ENCODE peak calls at places on chromosomes 5 and 9, in nine cellular contexts. I is astrocyte, W is GM23338, V is PC-3, G is GM23248, Q is IMR-90, U is A549, L is SK-N-SH, H is trophoblast cell. P is an unnamed sample.

GRCh38 chr9:5773324-5773999 is 59.5 kb downstream of the ERMP1 start:
- DNase-seq in I (peak), W (peak), V (no peak), G (no peak), Q (no peak), U (no peak), L (no peak), H (no peak), P (no peak)

GRCh38 chr5:118459490-118459889 is 528.9 kb downstream of the DTWD2 start:
- DNase-seq in I (no peak), W (no peak), V (no peak), G (no peak), Q (no peak), U (no peak), L (no peak), H (no peak), P (no peak)

GRCh38 chr9:124788542-124789217 is 11.7 kb downstream of the OLFML2A start:
- DNase-seq in I (no peak), W (no peak), V (no peak), G (no peak), Q (no peak), U (no peak), L (no peak), H (no peak), P (no peak)

GRCh38 chr9:94140791-94141790 is 56.8 kb downstream of the PTPDC1 start:
- DNase-seq in I (peak), W (no peak), V (peak), G (no peak), Q (no peak), U (no peak), L (no peak), H (peak), P (no peak)

GRCh38 chr9:22813520-22813919 is 366.9 kb downstream of the DMRTA1 start:
- DNase-seq in I (peak), W (peak), V (no peak), G (peak), Q (peak), U (peak), L (peak), H (no peak), P (peak)

GRCh38 chr5:82354543-82354942 is 76.4 kb upstream of the RPS23 start:
- DNase-seq in I (no peak), W (no peak), V (no peak), G (no peak), Q (no peak), U (no peak), L (no peak), H (no peak), P (no peak)

GRCh38 chr5:89128097-89128496 is 245.1 kb upstream of the MEF2C start:
- DNase-seq in I (no peak), W (peak), V (peak), G (peak), Q (peak), U (no peak), L (no peak), H (no peak), P (no peak)

GRCh38 chr9:69937358-69937757 is 106.3 kb upstream of the MAMDC2 start:
- DNase-seq in I (no peak), W (no peak), V (peak), G (peak), Q (peak), U (peak), L (no peak), H (no peak), P (no peak)

GRCh38 chr5:35672995-35673394 is 55.3 kb downstream of the SPEF2 start:
- DNase-seq in I (no peak), W (peak), V (no peak), G (no peak), Q (no peak), U (no peak), L (no peak), H (no peak), P (peak)

GRCh38 chr9:26870292-26870691 is 22.3 kb downstream of the CAAP1 start:
- DNase-seq in I (peak), W (no peak), V (peak), G (peak), Q (peak), U (peak), L (no peak), H (no peak), P (no peak)

GRCh38 chr5:27020965-27021364 is 17.4 kb downstream of the CDH9 start:
- DNase-seq in I (peak), W (no peak), V (peak), G (peak), Q (peak), U (peak), L (no peak), H (no peak), P (no peak)

GRCh38 chr5:37208883-37209808 is 40.0 kb downstream of the CPLANE1 start:
- DNase-seq in I (peak), W (peak), V (no peak), G (peak), Q (peak), U (no peak), L (no peak), H (no peak), P (no peak)

GRCh38 chr5:111735829-111736228 is 21.2 kb downstream of the NREP start:
- DNase-seq in I (peak), W (peak), V (peak), G (peak), Q (peak), U (peak), L (no peak), H (peak), P (no peak)

GRCh38 chr5:137836301-137836700 is 31.4 kb upstream of the MYOT start:
- DNase-seq in I (no peak), W (no peak), V (no peak), G (no peak), Q (no peak), U (no peak), L (no peak), H (no peak), P (no peak)

GRCh38 chr9:31608881-31609280 is 775.6 kb upstream of the ACO1 start:
- DNase-seq in I (no peak), W (no peak), V (peak), G (no peak), Q (no peak), U (no peak), L (no peak), H (no peak), P (no peak)

GRCh38 chr5:26024774-26025173 is 1013.6 kb downstream of the CDH9 start:
- DNase-seq in I (no peak), W (peak), V (peak), G (no peak), Q (no peak), U (peak), L (peak), H (no peak), P (no peak)

GRCh38 chr9:6884101-6884500 is 126.3 kb downstream of the KDM4C start:
- DNase-seq in I (no peak), W (no peak), V (no peak), G (no peak), Q (no peak), U (no peak), L (no peak), H (no peak), P (no peak)

GRCh38 chr9:7130421-7130820 is 372.6 kb downstream of the KDM4C start:
- DNase-seq in I (no peak), W (no peak), V (no peak), G (no peak), Q (no peak), U (no peak), L (peak), H (no peak), P (no peak)

GRCh38 chr5:61386062-61386800 is 54.2 kb downstream of the ZSWIM6 start:
- DNase-seq in I (no peak), W (no peak), V (no peak), G (no peak), Q (no peak), U (no peak), L (no peak), H (no peak), P (no peak)

GRCh38 chr9:90848866-90849265 is 47.2 kb downstream of the SYK start:
- DNase-seq in I (no peak), W (no peak), V (no peak), G (no peak), Q (no peak), U (no peak), L (no peak), H (no peak), P (no peak)

GRCh38 chr9:109114670-109115069 is 5.1 kb downstream of the TMEM245 start:
- DNase-seq in I (peak), W (no peak), V (peak), G (peak), Q (peak), U (no peak), L (no peak), H (no peak), P (no peak)

GRCh38 chr9:123473226-123473625 is 117.2 kb downstream of the CRB2 start:
- DNase-seq in I (no peak), W (no peak), V (no peak), G (no peak), Q (no peak), U (no peak), L (peak), H (no peak), P (no peak)

GRCh38 chr5:56350595-56351170 is 117.6 kb upstream of the ANKRD55 start:
- DNase-seq in I (peak), W (no peak), V (peak), G (peak), Q (peak), U (peak), L (no peak), H (peak), P (no peak)

GRCh38 chr5:126527892-126528291 is 67.1 kb downstream of the ALDH7A1 start:
- DNase-seq in I (peak), W (no peak), V (peak), G (peak), Q (peak), U (no peak), L (no peak), H (no peak), P (no peak)

GRCh38 chr5:14298126-14298847 is 155.1 kb downstream of the TRIO start:
- DNase-seq in I (no peak), W (no peak), V (peak), G (peak), Q (peak), U (no peak), L (no peak), H (no peak), P (no peak)

GRCh38 chr9:16656432-16657169 is 213.9 kb downstream of the BNC2 start:
- DNase-seq in I (no peak), W (no peak), V (peak), G (no peak), Q (peak), U (no peak), L (no peak), H (no peak), P (no peak)

GRCh38 chr9:24897826-24898225 is 352.1 kb upstream of the IZUMO3 start:
- DNase-seq in I (no peak), W (no peak), V (no peak), G (no peak), Q (no peak), U (no peak), L (no peak), H (no peak), P (no peak)

GRCh38 chr5:116038817-116039216 is 6.5 kb downstream of the ARL14EPL start:
- DNase-seq in I (no peak), W (no peak), V (no peak), G (no peak), Q (no peak), U (no peak), L (no peak), H (no peak), P (peak)

GRCh38 chr5:133828727-133829126 is 139.7 kb downstream of the C5orf15 start:
- DNase-seq in I (no peak), W (peak), V (no peak), G (no peak), Q (no peak), U (no peak), L (no peak), H (no peak), P (no peak)

GRCh38 chr5:140145818-140146522 is 20.2 kb downstream of the IGIP start:
- DNase-seq in I (peak), W (peak), V (peak), G (peak), Q (peak), U (peak), L (peak), H (peak), P (no peak)

GRCh38 chr9:35277649-35278359 is 116.0 kb downstream of the UNC13B start:
- DNase-seq in I (peak), W (no peak), V (no peak), G (peak), Q (peak), U (no peak), L (no peak), H (no peak), P (no peak)

GRCh38 chr5:168724227-168724626 is 145.1 kb upstream of the PANK3 start:
- DNase-seq in I (no peak), W (no peak), V (no peak), G (no peak), Q (no peak), U (no peak), L (no peak), H (no peak), P (no peak)

GRCh38 chr5:173963867-173964429 is 25.0 kb upstream of the C5orf47 start:
- DNase-seq in I (peak), W (peak), V (peak), G (no peak), Q (no peak), U (peak), L (peak), H (no peak), P (no peak)

GRCh38 chr5:14721990-14722656 is 57.6 kb downstream of the OTULIN start:
- DNase-seq in I (peak), W (no peak), V (no peak), G (peak), Q (peak), U (no peak), L (no peak), H (no peak), P (no peak)

GRCh38 chr5:108421713-108422112 is 39.8 kb upstream of the FBXL17 start:
- DNase-seq in I (no peak), W (no peak), V (peak), G (no peak), Q (peak), U (no peak), L (no peak), H (no peak), P (no peak)

GRCh38 chr5:67315082-67315801 is 118.6 kb upstream of the CD180 start:
- DNase-seq in I (peak), W (no peak), V (peak), G (peak), Q (peak), U (no peak), L (no peak), H (no peak), P (no peak)

GRCh38 chr9:125758986-125759811 is 12.0 kb downstream of the PBX3 start:
- DNase-seq in I (no peak), W (peak), V (peak), G (peak), Q (no peak), U (no peak), L (peak), H (no peak), P (peak)

GRCh38 chr9:79912641-79913040 is 340.9 kb downstream of the TLE4 start:
- DNase-seq in I (peak), W (no peak), V (no peak), G (no peak), Q (no peak), U (no peak), L (no peak), H (no peak), P (no peak)

GRCh38 chr5:179724163-179724562 is 8.5 kb upstream of the MAML1 start:
- DNase-seq in I (no peak), W (no peak), V (no peak), G (no peak), Q (no peak), U (no peak), L (no peak), H (no peak), P (no peak)
- H3K4me2 ChIP-seq in I (no peak), W (no peak), V (no peak), G (no peak), Q (no peak), U (no peak), L (no peak), H (no peak), P (no peak)

DNA sequence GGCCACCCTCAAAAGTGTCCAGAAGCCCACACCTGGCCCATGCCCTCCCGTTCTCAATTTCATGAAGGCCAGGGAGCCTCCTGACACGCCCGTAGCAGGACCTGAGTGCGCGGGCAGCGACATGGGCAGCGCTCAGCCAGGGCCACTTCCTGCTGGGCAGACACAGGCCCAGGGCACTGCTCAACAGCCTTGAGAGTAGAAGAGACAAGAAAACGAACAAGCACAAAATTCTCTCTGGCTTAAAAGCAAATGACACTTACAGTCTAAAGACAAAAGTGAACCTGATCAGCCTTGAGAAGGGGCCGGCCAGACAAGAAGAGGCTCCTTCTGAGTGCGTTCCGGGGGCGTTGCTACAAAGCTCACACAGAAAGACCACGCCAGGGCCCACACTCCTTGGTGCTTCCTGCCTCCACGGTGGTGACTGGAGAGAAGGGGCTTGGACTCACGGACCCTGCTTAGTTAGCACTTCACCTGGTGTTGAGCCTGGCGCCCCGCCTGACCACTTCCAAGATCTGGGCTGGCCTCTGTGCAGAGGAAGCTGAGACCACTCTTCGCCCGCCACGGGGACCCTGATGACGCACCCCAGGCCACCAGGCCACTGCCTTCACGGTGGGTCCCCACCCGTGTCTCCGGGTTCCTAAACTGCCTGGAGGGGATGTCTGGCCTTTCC is 1.5 kb downstream of the SLC12A7 start:
- DNase-seq in I (no peak), W (no peak), V (peak), G (no peak), Q (no peak), U (no peak), L (no peak), H (no peak), P (no peak)
- H3K4me3 ChIP-seq in I (no peak), W (peak), V (peak), G (peak), Q (peak), U (peak), L (peak), H (peak), P (no peak)

GRCh38 chr9:97990259-97990658 is 7.1 kb downstream of the ANP32B start:
- DNase-seq in I (peak), W (peak), V (peak), G (peak), Q (peak), U (peak), L (peak), H (no peak), P (no peak)
- H3K4me2 ChIP-seq in I (peak), W (no peak), V (no peak), G (peak), Q (peak), U (peak), L (peak), H (no peak), P (peak)

GRCh38 chr5:150063638-150064037 is 22.7 kb downstream of the CSF1R start:
- DNase-seq in I (no peak), W (no peak), V (no peak), G (no peak), Q (no peak), U (no peak), L (no peak), H (no peak), P (no peak)
- H3K4me3 ChIP-seq in I (no peak), W (no peak), V (no peak), G (no peak), Q (no peak), U (no peak), L (no peak), H (no peak), P (no peak)

GRCh38 chr9:98852463-98852735 is 44.9 kb downstream of the GALNT12 start:
- DNase-seq in I (no peak), W (no peak), V (no peak), G (no peak), Q (no peak), U (no peak), L (no peak), H (no peak), P (no peak)
- H3K4me2 ChIP-seq in I (no peak), W (no peak), V (no peak), G (no peak), Q (no peak), U (no peak), L (no peak), H (no peak), P (no peak)

GRCh38 chr5:6767481-6768063 is 54.3 kb downstream of the TENT4A start:
- DNase-seq in I (no peak), W (no peak), V (no peak), G (no peak), Q (no peak), U (no peak), L (no peak), H (no peak), P (no peak)

GRCh38 chr5:6763191-6763590 is 50.0 kb downstream of the TENT4A start:
- DNase-seq in I (no peak), W (no peak), V (no peak), G (no peak), Q (no peak), U (no peak), L (no peak), H (no peak), P (no peak)

GRCh38 chr5:6768590-6769230 is 55.5 kb downstream of the TENT4A start:
- DNase-seq in I (no peak), W (no peak), V (no peak), G (no peak), Q (no peak), U (no peak), L (no peak), H (no peak), P (no peak)

GRCh38 chr5:6766558-6767191 is 53.4 kb downstream of the TENT4A start:
- DNase-seq in I (peak), W (no peak), V (peak), G (peak), Q (peak), U (peak), L (peak), H (peak), P (no peak)

GRCh38 chr5:6765612-6766525 is 52.6 kb downstream of the TENT4A start:
- DNase-seq in I (peak), W (peak), V (peak), G (peak), Q (peak), U (peak), L (peak), H (peak), P (peak)
- H3K4me3 ChIP-seq in I (no peak), W (no peak), V (peak), G (no peak), Q (no peak), U (peak), L (no peak), H (no peak), P (no peak)

DNA sequence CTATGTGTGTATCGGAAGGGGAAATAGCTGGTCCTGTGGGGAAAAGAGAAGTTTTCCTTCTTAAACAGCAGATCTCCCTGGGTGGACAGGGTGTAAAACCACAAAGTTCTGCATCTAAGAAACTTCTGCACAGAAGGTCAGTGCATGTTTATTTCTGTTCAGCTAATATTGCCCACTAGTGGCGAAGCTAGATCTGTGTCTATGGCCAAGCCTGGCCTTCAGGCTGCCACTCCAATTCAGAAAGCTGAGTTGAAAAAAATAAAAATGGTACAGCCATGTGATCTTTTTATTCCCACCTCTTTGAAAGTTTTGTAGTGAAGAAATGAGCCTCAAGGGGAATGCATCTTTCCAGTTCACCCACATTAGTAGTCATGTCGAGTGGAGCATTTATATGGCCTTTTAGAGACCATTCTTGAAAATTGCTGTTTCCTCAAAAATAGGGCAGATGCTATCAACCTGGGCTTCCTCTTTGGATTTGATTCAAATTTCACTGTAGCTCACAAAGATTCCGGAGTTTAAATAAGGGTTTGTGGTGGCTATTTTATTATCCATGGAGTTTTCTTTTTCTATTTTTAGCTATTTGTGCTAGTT is 488.0 kb downstream of the PRELID2 start:
- DNase-seq in I (peak), W (peak), V (peak), G (peak), Q (peak), U (peak), L (peak), H (peak), P (peak)
- H3K4me2 ChIP-seq in I (peak), W (no peak), V (no peak), G (no peak), Q (peak), U (no peak), L (no peak), H (no peak), P (no peak)

GRCh38 chr5:151158287-151158661 is 695 bp upstream of the ANXA6 start:
- DNase-seq in I (peak), W (peak), V (no peak), G (no peak), Q (no peak), U (no peak), L (no peak), H (no peak), P (no peak)
- H3K4me3 ChIP-seq in I (peak), W (peak), V (peak), G (peak), Q (peak), U (peak), L (peak), H (no peak), P (peak)

GRCh38 chr9:113602126-113603119 is 138.9 kb downstream of the RGS3 start:
- DNase-seq in I (peak), W (peak), V (peak), G (peak), Q (peak), U (no peak), L (peak), H (no peak), P (peak)
- H3K4me2 ChIP-seq in I (peak), W (peak), V (no peak), G (peak), Q (no peak), U (no peak), L (no peak), H (no peak), P (peak)